ENCODE peak calls at places on chromosomes 7 and 10, in seven cellular contexts. T, W, M, A, P, U and D are unnamed samples.

GRCh38 chr7:28052933-28053332 is 127.7 kb downstream of the JAZF1 start:
- DNase-seq in T (no peak), U (peak; percentile 83), P (no peak), M (no peak), A (no peak), W (peak; percentile 66), D (peak; percentile 54)

GRCh38 chr7:30313348-30313747 is 29.0 kb downstream of the ZNRF2 start:
- DNase-seq in U (no peak), T (no peak), M (no peak), A (no peak), P (no peak), W (no peak), D (no peak)

GRCh38 chr10:73590881-73591577 is at the start of gene USP54:
- DNase-seq in P (no peak), M (peak; percentile 84), U (peak; percentile 76), W (peak; percentile 74), A (no peak), T (no peak), D (peak; percentile 89)

GRCh38 chr7:23168111-23168885 is 13.6 kb upstream of the NUP42 start:
- DNase-seq in T (no peak), U (no peak), W (no peak), P (no peak), M (no peak), A (no peak), D (no peak)

GRCh38 chr7:29360633-29361625 is 166.4 kb downstream of the CHN2 start:
- DNase-seq in P (no peak), M (no peak), A (no peak), U (no peak), W (no peak), T (no peak), D (no peak)

GRCh38 chr7:2010551-2011265 is 222.0 kb downstream of the MAD1L1 start:
- DNase-seq in A (peak; percentile 43), W (no peak), P (no peak), T (no peak), U (no peak), M (no peak), D (no peak)

GRCh38 chr7:155188357-155188756 is 109.3 kb upstream of the INSIG1 start:
- DNase-seq in A (no peak), W (no peak), U (no peak), P (no peak), M (no peak), T (no peak), D (no peak)

GRCh38 chr10:86671985-86672710 is 3.8 kb downstream of the LDB3 start:
- DNase-seq in M (no peak), W (no peak), U (peak; percentile 23), T (no peak), P (no peak), A (peak; percentile 92), D (no peak)

GRCh38 chr7:87944547-87944946 is 10.5 kb downstream of the ADAM22 start:
- DNase-seq in M (no peak), A (no peak), P (no peak), W (no peak), T (no peak), U (no peak), D (no peak)

GRCh38 chr10:75115137-75115536 is 3.7 kb downstream of the SAMD8 start:
- DNase-seq in A (no peak), W (no peak), P (no peak), T (no peak), M (no peak), U (peak; percentile 53), D (no peak)

GRCh38 chr10:6008497-6009142 is 31.3 kb upstream of the IL15RA start:
- DNase-seq in M (no peak), A (no peak), T (no peak), W (no peak), U (no peak), P (no peak), D (no peak)

GRCh38 chr10:127320176-127320575 is 123.8 kb upstream of the INSYN2A start:
- DNase-seq in W (no peak), M (no peak), U (peak; percentile 85), P (no peak), T (no peak), A (no peak), D (no peak)

GRCh38 chr10:5538446-5538845 is 13.7 kb downstream of the CALML3 start:
- DNase-seq in T (peak; percentile 25), W (peak; percentile 82), U (peak; percentile 74), A (peak; percentile 18), P (no peak), M (peak; percentile 68), D (peak; percentile 83)

GRCh38 chr7:143172354-143172753 is 10.9 kb upstream of the TAS2R39 start:
- DNase-seq in P (no peak), A (peak; percentile 68), M (no peak), T (no peak), U (peak; percentile 4), W (peak; percentile 49), D (peak; percentile 31)

GRCh38 chr7:150858236-150859197 is 6.2 kb downstream of the AOC1 start:
- DNase-seq in W (no peak), M (no peak), U (no peak), T (no peak), P (no peak), A (no peak), D (no peak)

GRCh38 chr7:16975712-16976111 is 93.9 kb upstream of the AGR3 start:
- DNase-seq in M (no peak), T (no peak), U (no peak), W (no peak), A (no peak), P (no peak), D (no peak)

GRCh38 chr7:144468990-144469732 is 65.7 kb upstream of the NOBOX start:
- DNase-seq in A (no peak), T (no peak), W (peak; percentile 26), U (peak; percentile 2), M (no peak), P (no peak), D (no peak)

GRCh38 chr10:24446739-24447138 is 237.8 kb downstream of the KIAA1217 start:
- DNase-seq in U (peak; percentile 97), T (no peak), W (no peak), M (peak; percentile 96), A (no peak), P (no peak), D (peak; percentile 69)

GRCh38 chr10:24449334-24449740 is 240.4 kb downstream of the KIAA1217 start:
- DNase-seq in P (no peak), U (peak; percentile 79), W (no peak), T (no peak), A (no peak), M (peak; percentile 71), D (peak; percentile 35)

GRCh38 chr10:24449769-24450310 is 240.9 kb downstream of the KIAA1217 start:
- DNase-seq in M (no peak), U (no peak), A (no peak), T (no peak), P (no peak), W (no peak), D (no peak)

GRCh38 chr10:24451325-24451820 is 242.4 kb downstream of the KIAA1217 start:
- DNase-seq in W (no peak), P (peak; percentile 8), M (no peak), A (no peak), U (no peak), T (no peak), D (no peak)

DNA sequence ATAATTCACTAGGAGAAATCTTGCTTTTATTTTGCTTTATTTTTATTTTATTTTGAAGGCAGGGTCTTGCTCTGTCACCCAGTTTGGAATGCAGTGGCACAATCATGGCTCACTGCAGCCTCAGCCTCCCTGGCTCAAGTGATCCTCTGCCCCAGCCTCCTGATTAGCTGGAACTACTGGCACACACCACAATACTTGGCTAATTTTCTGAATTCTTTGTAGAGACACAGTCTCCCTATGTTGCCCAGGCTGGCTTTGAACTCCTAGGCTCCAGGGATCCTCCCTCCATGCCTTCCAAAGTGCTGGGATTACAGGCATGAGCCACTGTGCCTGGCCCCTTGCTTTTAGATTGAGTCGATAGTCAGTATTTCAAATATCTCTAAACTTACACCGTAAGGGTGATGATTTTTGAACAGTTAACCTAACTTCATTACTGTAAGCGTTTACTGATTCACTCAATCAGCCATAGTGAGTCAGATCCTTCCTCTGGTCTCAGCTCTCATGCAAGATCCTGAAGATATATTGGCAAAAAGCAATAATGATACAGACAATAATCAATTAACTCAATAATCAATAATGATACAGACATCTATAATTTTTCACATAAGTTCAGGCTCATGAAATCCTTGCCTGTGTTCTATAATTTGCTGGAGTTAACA is 239.5 kb downstream of the KIAA1217 start:
- DNase-seq in U (peak; percentile 57), W (peak; percentile 52), T (no peak), A (no peak), P (no peak), M (peak; percentile 55), D (peak; percentile 36)
- H3K4me3 ChIP-seq in U (peak overlapping the region; percentile 29), W (no peak overlapping the region), T (no peak overlapping the region), A (no peak overlapping the region), P (no peak overlapping the region), M (no peak overlapping the region), D (no peak overlapping the region)

GRCh38 chr7:132150711-132151110 is 425.6 kb downstream of the PLXNA4 start:
- DNase-seq in W (no peak), M (no peak), U (no peak), T (no peak), A (no peak), P (no peak), D (no peak)

GRCh38 chr7:132152490-132152889 is 423.8 kb downstream of the PLXNA4 start:
- DNase-seq in A (no peak), P (no peak), W (no peak), U (no peak), T (no peak), M (no peak), D (no peak)

GRCh38 chr7:132149801-132150310 is 426.4 kb downstream of the PLXNA4 start:
- DNase-seq in W (no peak), U (no peak), A (no peak), P (no peak), M (no peak), T (no peak), D (no peak)

GRCh38 chr7:132145466-132145865 is 430.8 kb downstream of the PLXNA4 start:
- DNase-seq in M (peak; percentile 91), W (peak; percentile 96), A (no peak), P (peak; percentile 56), U (peak; percentile 89), T (peak; percentile 71), D (peak; percentile 92)

GRCh38 chr7:132148876-132149275 is 427.4 kb downstream of the PLXNA4 start:
- DNase-seq in M (no peak), P (no peak), T (no peak), U (no peak), A (no peak), W (peak; percentile 65), D (peak; percentile 66)
- H3K4me3 ChIP-seq in M (no peak overlapping the region), P (no peak overlapping the region), T (no peak overlapping the region), U (no peak overlapping the region), A (no peak overlapping the region), W (no peak overlapping the region), D (no peak overlapping the region)

GRCh38 chr7:115297651-115298050 is 375.8 kb downstream of the MDFIC start:
- DNase-seq in U (peak; percentile 82), W (peak; percentile 96), P (no peak), A (peak; percentile 47), M (peak; percentile 76), T (no peak), D (peak; percentile 75)

GRCh38 chr7:115299379-115300038 is 377.6 kb downstream of the MDFIC start:
- DNase-seq in M (no peak), A (no peak), W (no peak), U (peak; percentile 5), T (no peak), P (no peak), D (no peak)

GRCh38 chr7:115300228-115300870 is 378.5 kb downstream of the MDFIC start:
- DNase-seq in M (no peak), U (peak; percentile 79), P (no peak), T (no peak), W (peak; percentile 52), A (no peak), D (peak; percentile 4)
- H3K4me3 ChIP-seq in M (no peak overlapping the region), U (no peak overlapping the region), P (no peak overlapping the region), T (no peak overlapping the region), W (no peak overlapping the region), A (no peak overlapping the region), D (no peak overlapping the region)

GRCh38 chr7:137996871-137997270 is 5.0 kb downstream of the CREB3L2 start:
- DNase-seq in U (no peak), P (no peak), T (no peak), W (no peak), M (no peak), A (no peak), D (no peak)
- H3K4me3 ChIP-seq in U (no peak overlapping the region), P (no peak overlapping the region), T (no peak overlapping the region), W (no peak overlapping the region), M (no peak overlapping the region), A (no peak overlapping the region), D (no peak overlapping the region)